ENCODE peak calls at places on chromosome 11, in eight cellular contexts. D is testis, N is AG10803, J is left ventricle myocardium inferior, V is heart right ventricle, L is IMR-90, O is HL-60, E is A549. U is an unnamed sample.

GRCh38 chr11:105786766-105787165 is 176.9 kb downstream of the GRIA4 start:
- DNase-seq in D (no peak), N (no peak), J (no peak), V (no peak), L (no peak), O (no peak), E (no peak), U (no peak)

GRCh38 chr11:34252651-34253050 is 105.2 kb downstream of the ABTB2 start:
- DNase-seq in D (no peak), N (no peak), J (no peak), V (no peak), L (no peak), O (no peak), E (no peak), U (no peak)

GRCh38 chr11:128399186-128399585 is 188.2 kb downstream of the ETS1 start:
- DNase-seq in D (no peak), N (peak), J (no peak), V (no peak), L (peak), O (no peak), E (no peak), U (no peak)

GRCh38 chr11:3087373-3087772 is 30.1 kb upstream of the CARS1 start:
- DNase-seq in D (no peak), N (no peak), J (no peak), V (no peak), L (no peak), O (no peak), E (no peak), U (no peak)

GRCh38 chr11:36019722-36020121 is 75.9 kb downstream of the LDLRAD3 start:
- DNase-seq in D (no peak), N (no peak), J (no peak), V (no peak), L (no peak), O (no peak), E (no peak), U (no peak)

GRCh38 chr11:93552874-93553273 is 9.7 kb upstream of the SMCO4 start:
- DNase-seq in D (no peak), N (no peak), J (no peak), V (no peak), L (no peak), O (no peak), E (no peak), U (no peak)

GRCh38 chr11:47189100-47189834 is 3.0 kb upstream of the PACSIN3 start:
- DNase-seq in D (no peak), N (peak), J (no peak), V (no peak), L (peak), O (no peak), E (peak), U (no peak)

GRCh38 chr11:91997178-91997577 is 227.4 kb upstream of the FAT3 start:
- DNase-seq in D (no peak), N (no peak), J (no peak), V (no peak), L (no peak), O (no peak), E (no peak), U (no peak)

GRCh38 chr11:100929377-100929776 is 200.2 kb downstream of the PGR start:
- DNase-seq in D (no peak), N (peak), J (no peak), V (no peak), L (peak), O (no peak), E (no peak), U (no peak)

GRCh38 chr11:70135142-70136132 is 57.3 kb downstream of the ANO1 start:
- DNase-seq in D (no peak), N (peak), J (no peak), V (peak), L (peak), O (no peak), E (no peak), U (no peak)

GRCh38 chr11:75031224-75031753 is 42.6 kb downstream of the NEU3 start:
- DNase-seq in D (peak), N (peak), J (no peak), V (no peak), L (peak), O (no peak), E (no peak), U (no peak)

GRCh38 chr11:67674442-67674871 is at the start of gene ALDH3B2:
- DNase-seq in D (no peak), N (no peak), J (no peak), V (no peak), L (no peak), O (no peak), E (no peak), U (no peak)

GRCh38 chr11:6357222-6357621 is 33.1 kb upstream of the SMPD1 start:
- DNase-seq in D (no peak), N (peak), J (peak), V (peak), L (peak), O (no peak), E (no peak), U (peak)

GRCh38 chr11:99803501-99803900 is 782.8 kb downstream of the CNTN5 start:
- DNase-seq in D (no peak), N (no peak), J (no peak), V (no peak), L (no peak), O (no peak), E (no peak), U (no peak)

GRCh38 chr11:116179346-116179850 is 593.4 kb downstream of the BUD13 start:
- DNase-seq in D (no peak), N (no peak), J (no peak), V (no peak), L (no peak), O (no peak), E (no peak), U (peak)

GRCh38 chr11:108198833-108199232 is 23.6 kb downstream of the NPAT start:
- DNase-seq in D (peak), N (no peak), J (no peak), V (no peak), L (no peak), O (no peak), E (no peak), U (no peak)

GRCh38 chr11:66970371-66970807 is 4.7 kb upstream of the C11orf86 start:
- DNase-seq in D (no peak), N (no peak), J (no peak), V (no peak), L (no peak), O (no peak), E (no peak), U (no peak)

GRCh38 chr11:119218141-119218878 is 12.2 kb downstream of the CBL start:
- DNase-seq in D (no peak), N (peak), J (no peak), V (no peak), L (peak), O (no peak), E (peak), U (no peak)

GRCh38 chr11:105466582-105467228 is 143.2 kb upstream of the GRIA4 start:
- DNase-seq in D (no peak), N (peak), J (no peak), V (no peak), L (peak), O (no peak), E (no peak), U (no peak)

GRCh38 chr11:86152006-86152862 is 83.3 kb upstream of the PICALM start:
- DNase-seq in D (no peak), N (peak), J (no peak), V (no peak), L (peak), O (no peak), E (no peak), U (no peak)

GRCh38 chr11:47860526-47860925 is 12.4 kb upstream of the NUP160 start:
- DNase-seq in D (no peak), N (no peak), J (no peak), V (no peak), L (no peak), O (no peak), E (no peak), U (no peak)

GRCh38 chr11:83166193-83166866 is 9.4 kb downstream of the PCF11 start:
- DNase-seq in D (no peak), N (no peak), J (no peak), V (no peak), L (no peak), O (no peak), E (no peak), U (no peak)

GRCh38 chr11:124863137-124863825 is 2.0 kb upstream of the ROBO3 start:
- DNase-seq in D (peak), N (peak), J (no peak), V (peak), L (peak), O (no peak), E (no peak), U (peak)

GRCh38 chr11:134498326-134499139 is 86.5 kb upstream of the B3GAT1 start:
- DNase-seq in D (no peak), N (no peak), J (no peak), V (no peak), L (no peak), O (no peak), E (no peak), U (no peak)

GRCh38 chr11:97684486-97685439 is 1295.0 kb downstream of the JRKL start:
- DNase-seq in D (no peak), N (no peak), J (no peak), V (no peak), L (no peak), O (no peak), E (no peak), U (no peak)

GRCh38 chr11:121437018-121437685 is 15.0 kb upstream of the SORL1 start:
- DNase-seq in D (no peak), N (peak), J (no peak), V (no peak), L (peak), O (peak), E (no peak), U (no peak)

GRCh38 chr11:119795231-119795630 is 66.2 kb upstream of the NECTIN1 start:
- DNase-seq in D (no peak), N (peak), J (no peak), V (no peak), L (peak), O (no peak), E (peak), U (no peak)

GRCh38 chr11:2772544-2773031 is 72.8 kb upstream of the KCNQ1OT1 start:
- DNase-seq in D (peak), N (peak), J (no peak), V (no peak), L (peak), O (no peak), E (no peak), U (peak)

GRCh38 chr11:1923201-1923956 is 3.9 kb downstream of the TNNT3 start:
- DNase-seq in D (no peak), N (no peak), J (no peak), V (no peak), L (no peak), O (no peak), E (no peak), U (no peak)

GRCh38 chr11:1028291-1028540 is 8.3 kb downstream of the MUC6 start:
- DNase-seq in D (no peak), N (no peak), J (no peak), V (no peak), L (no peak), O (no peak), E (no peak), U (no peak)

GRCh38 chr11:46075168-46075567 is 46.1 kb downstream of the PHF21A start:
- DNase-seq in D (no peak), N (peak), J (no peak), V (no peak), L (peak), O (no peak), E (no peak), U (no peak)

GRCh38 chr11:61294717-61295595 is at the start of gene VWCE:
- DNase-seq in D (peak), N (peak), J (peak), V (peak), L (peak), O (peak), E (peak), U (peak)

GRCh38 chr11:14089690-14090462 is 127.4 kb downstream of the SPON1 start:
- DNase-seq in D (no peak), N (no peak), J (no peak), V (no peak), L (no peak), O (no peak), E (no peak), U (no peak)

GRCh38 chr11:10318527-10318802 is 13.6 kb downstream of the ADM start:
- DNase-seq in D (no peak), N (no peak), J (no peak), V (no peak), L (no peak), O (no peak), E (no peak), U (no peak)

GRCh38 chr11:110196884-110197420 is 99.5 kb downstream of the RDX start:
- DNase-seq in D (no peak), N (no peak), J (no peak), V (no peak), L (no peak), O (no peak), E (no peak), U (no peak)

GRCh38 chr11:42462558-42463310 is 849.1 kb upstream of the API5 start:
- DNase-seq in D (no peak), N (peak), J (no peak), V (no peak), L (no peak), O (no peak), E (no peak), U (no peak)

DNA sequence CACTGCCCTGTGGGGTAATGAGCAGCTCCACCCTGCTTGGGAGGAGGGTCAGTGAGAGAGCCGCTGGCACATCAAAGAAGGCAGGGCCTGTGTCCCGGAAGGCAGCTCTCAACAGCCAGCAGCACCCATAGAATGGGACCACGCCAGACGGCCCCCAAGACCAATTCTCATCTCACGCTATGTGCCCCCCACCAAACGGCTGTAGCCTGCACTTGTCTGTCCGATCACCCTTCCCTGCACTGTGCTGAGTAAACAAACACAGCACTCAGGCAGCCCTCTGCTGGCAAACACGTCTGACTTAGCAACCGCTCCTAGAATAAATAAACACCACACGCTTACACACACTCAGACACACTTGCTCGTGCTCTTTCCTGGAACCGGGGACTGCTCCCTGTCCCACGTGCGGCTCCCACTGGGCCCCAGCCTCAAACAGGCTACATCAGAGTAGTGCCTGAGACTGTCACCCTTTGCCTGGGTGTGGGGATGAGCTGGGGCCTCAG is 53.2 kb upstream of the CDON start:
- DNase-seq in D (peak), N (peak), J (peak), V (peak), L (peak), O (no peak), E (peak), U (peak)
- TF ChIP-seq CTCF in D (no peak), N (peak), J (peak), V (peak), L (peak), O (no peak), E (no peak), U (peak)

GRCh38 chr11:15206791-15207190 is 92.1 kb downstream of the INSC start:
- DNase-seq in D (no peak), N (no peak), J (no peak), V (no peak), L (no peak), O (no peak), E (no peak), U (no peak)

GRCh38 chr11:15212876-15213275 is 98.2 kb downstream of the INSC start:
- DNase-seq in D (no peak), N (no peak), J (no peak), V (no peak), L (no peak), O (no peak), E (no peak), U (no peak)

GRCh38 chr11:15204766-15205165 is 90.0 kb downstream of the INSC start:
- DNase-seq in D (no peak), N (no peak), J (no peak), V (no peak), L (no peak), O (no peak), E (no peak), U (no peak)

GRCh38 chr11:15213471-15214231 is 98.9 kb downstream of the INSC start:
- DNase-seq in D (no peak), N (no peak), J (no peak), V (no peak), L (no peak), O (no peak), E (no peak), U (no peak)

GRCh38 chr11:15208570-15209222 is 94.0 kb downstream of the INSC start:
- DNase-seq in D (peak), N (peak), J (peak), V (peak), L (peak), O (peak), E (peak), U (peak)
- TF ChIP-seq CTCF in D (peak), N (peak), J (peak), V (peak), L (peak), O (peak), E (peak), U (peak)

DNA sequence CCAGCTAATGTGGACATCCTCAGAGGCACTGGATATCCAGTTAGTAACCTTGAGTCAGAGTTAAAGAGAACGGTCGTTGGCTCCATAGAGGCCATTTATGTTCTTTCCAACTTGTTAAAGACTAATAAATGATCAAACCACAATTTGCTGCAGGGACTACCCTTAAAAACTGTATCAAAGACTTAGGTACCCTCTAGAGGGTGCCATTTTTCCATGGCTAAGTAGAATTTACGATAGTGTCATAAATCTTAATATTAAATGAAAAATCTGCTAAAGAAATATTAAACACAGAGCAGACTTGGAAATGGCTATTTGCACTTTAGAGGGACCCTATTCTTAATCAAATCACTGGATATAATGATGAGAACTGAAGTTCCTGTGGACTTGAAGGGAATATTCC is 685.2 kb upstream of the CHORDC1 start:
- DNase-seq in D (no peak), N (no peak), J (no peak), V (no peak), L (no peak), O (no peak), E (no peak), U (no peak)
- TF ChIP-seq CTCF in D (no peak), N (no peak), J (no peak), V (no peak), L (no peak), O (no peak), E (peak), U (no peak)

GRCh38 chr11:17769218-17769617 is 34.6 kb downstream of the KCNC1 start:
- DNase-seq in D (no peak), N (no peak), J (no peak), V (no peak), L (no peak), O (no peak), E (no peak), U (no peak)

GRCh38 chr11:17771415-17771814 is 36.8 kb downstream of the KCNC1 start:
- DNase-seq in D (no peak), N (no peak), J (no peak), V (no peak), L (no peak), O (no peak), E (no peak), U (no peak)

GRCh38 chr11:17771841-17772401 is 37.3 kb downstream of the KCNC1 start:
- DNase-seq in D (no peak), N (no peak), J (no peak), V (no peak), L (no peak), O (no peak), E (no peak), U (no peak)

GRCh38 chr11:17770048-17770652 is 35.6 kb downstream of the KCNC1 start:
- DNase-seq in D (no peak), N (no peak), J (no peak), V (no peak), L (no peak), O (no peak), E (peak), U (no peak)

GRCh38 chr11:17770917-17771316 is 36.3 kb downstream of the KCNC1 start:
- DNase-seq in D (no peak), N (no peak), J (no peak), V (no peak), L (peak), O (no peak), E (no peak), U (no peak)
- TF ChIP-seq CTCF in D (no peak), N (peak), J (peak), V (peak), L (peak), O (no peak), E (no peak), U (no peak)

GRCh38 chr11:80443177-80443576 is 1002.3 kb upstream of the TENM4 start:
- DNase-seq in D (no peak), N (no peak), J (no peak), V (no peak), L (no peak), O (no peak), E (no peak), U (no peak)

GRCh38 chr11:80436547-80436946 is 995.7 kb upstream of the TENM4 start:
- DNase-seq in D (no peak), N (no peak), J (no peak), V (no peak), L (no peak), O (no peak), E (no peak), U (no peak)

GRCh38 chr11:80441821-80442220 is 1001.0 kb upstream of the TENM4 start:
- DNase-seq in D (no peak), N (no peak), J (no peak), V (no peak), L (peak), O (no peak), E (no peak), U (no peak)
- TF ChIP-seq CTCF in D (no peak), N (no peak), J (no peak), V (no peak), L (no peak), O (no peak), E (no peak), U (no peak)

GRCh38 chr11:102534261-102534872 is 3.8 kb upstream of the MMP7 start:
- DNase-seq in D (no peak), N (no peak), J (no peak), V (no peak), L (no peak), O (no peak), E (no peak), U (no peak)
- TF ChIP-seq CTCF in D (no peak), N (peak), J (no peak), V (no peak), L (peak), O (no peak), E (no peak), U (no peak)

GRCh38 chr11:102205805-102206204 is 95.6 kb downstream of the YAP1 start:
- DNase-seq in D (no peak), N (no peak), J (no peak), V (no peak), L (no peak), O (no peak), E (no peak), U (no peak)

GRCh38 chr11:102201776-102202175 is 91.5 kb downstream of the YAP1 start:
- DNase-seq in D (no peak), N (no peak), J (no peak), V (no peak), L (no peak), O (no peak), E (no peak), U (no peak)

GRCh38 chr11:102199673-102200072 is 89.4 kb downstream of the YAP1 start:
- DNase-seq in D (no peak), N (no peak), J (no peak), V (no peak), L (no peak), O (no peak), E (no peak), U (no peak)

GRCh38 chr11:102202972-102203371 is 92.7 kb downstream of the YAP1 start:
- DNase-seq in D (no peak), N (no peak), J (no peak), V (no peak), L (no peak), O (no peak), E (no peak), U (no peak)

GRCh38 chr11:102204174-102204573 is 93.9 kb downstream of the YAP1 start:
- DNase-seq in D (no peak), N (no peak), J (no peak), V (no peak), L (no peak), O (no peak), E (no peak), U (no peak)
- TF ChIP-seq CTCF in D (no peak), N (no peak), J (no peak), V (no peak), L (no peak), O (no peak), E (no peak), U (no peak)

U was measured in coronary artery.